ENCODE peak calls at places on chromosomes 6 and 20, in five cellular contexts. A, J, I, O and E are unnamed samples.

GRCh38 chr6:35804996-35805736 is at the start of gene LHFPL5:
- DNase-seq in A (peak), J (no peak), I (peak), O (peak), E (peak)

GRCh38 chr20:5652626-5653573 is 97.3 kb upstream of the SHLD1 start:
- DNase-seq in A (no peak), J (peak), I (no peak), O (no peak), E (no peak)

GRCh38 chr6:109623288-109623687 is 67.7 kb downstream of the AK9 start:
- DNase-seq in A (no peak), J (no peak), I (no peak), O (no peak), E (no peak)

GRCh38 chr20:41260734-41261220 is 56.8 kb downstream of the ZHX3 start:
- DNase-seq in A (no peak), J (no peak), I (no peak), O (no peak), E (no peak)

GRCh38 chr6:112886415-112886814 is 539.3 kb downstream of the RFPL4B start:
- DNase-seq in A (no peak), J (no peak), I (no peak), O (no peak), E (no peak)

GRCh38 chr20:35394271-35394670 is 17.5 kb downstream of the UQCC1 start:
- DNase-seq in A (no peak), J (no peak), I (no peak), O (no peak), E (no peak)

GRCh38 chr6:320351-321157 is 28.3 kb downstream of the DUSP22 start:
- DNase-seq in A (no peak), J (no peak), I (no peak), O (no peak), E (no peak)

GRCh38 chr6:64520050-64520449 is 884.4 kb downstream of the PHF3 start:
- DNase-seq in A (no peak), J (peak), I (peak), O (no peak), E (no peak)

GRCh38 chr20:19936801-19937583 is 80.2 kb upstream of the NAA20 start:
- DNase-seq in A (no peak), J (no peak), I (no peak), O (no peak), E (no peak)

GRCh38 chr6:145132709-145133108 is 602.6 kb downstream of the EPM2A start:
- DNase-seq in A (no peak), J (no peak), I (no peak), O (no peak), E (no peak)

GRCh38 chr20:34110025-34111013 is 1.7 kb downstream of the EIF2S2 start:
- DNase-seq in A (no peak), J (peak), I (peak), O (no peak), E (no peak)

GRCh38 chr20:24735263-24735662 is 213.8 kb upstream of the CST7 start:
- DNase-seq in A (no peak), J (no peak), I (no peak), O (no peak), E (no peak)

GRCh38 chr6:9346923-9347322 is 911.6 kb upstream of the SLC35B3 start:
- DNase-seq in A (no peak), J (no peak), I (no peak), O (no peak), E (no peak)

GRCh38 chr20:4021905-4022304 is 6.5 kb upstream of the RNF24 start:
- DNase-seq in A (no peak), J (peak), I (no peak), O (no peak), E (no peak)

GRCh38 chr6:155419161-155419560 is 36.5 kb downstream of the NOX3 start:
- DNase-seq in A (no peak), J (peak), I (no peak), O (no peak), E (no peak)

GRCh38 chr6:154792761-154793160 is 59.5 kb downstream of the SCAF8 start:
- DNase-seq in A (peak), J (peak), I (no peak), O (no peak), E (no peak)

GRCh38 chr20:35369804-35370203 is 42.0 kb downstream of the UQCC1 start:
- DNase-seq in A (no peak), J (peak), I (no peak), O (no peak), E (no peak)

GRCh38 chr6:149734915-149735314 is 11.4 kb downstream of the NUP43 start:
- DNase-seq in A (no peak), J (no peak), I (no peak), O (no peak), E (no peak)

GRCh38 chr6:163892814-163893561 is 478.5 kb downstream of the QKI start:
- DNase-seq in A (no peak), J (no peak), I (no peak), O (no peak), E (no peak)

GRCh38 chr20:40637176-40637575 is 51.9 kb downstream of the MAFB start:
- DNase-seq in A (no peak), J (no peak), I (no peak), O (no peak), E (no peak)

GRCh38 chr6:160101262-160102205 is 20.1 kb upstream of the SLC22A1 start:
- DNase-seq in A (no peak), J (no peak), I (no peak), O (no peak), E (no peak)

GRCh38 chr20:29878281-29878741 is 1379.2 kb upstream of the DEFB115 start:
- DNase-seq in A (no peak), J (no peak), I (no peak), O (no peak), E (no peak)

GRCh38 chr6:76633259-76633658 is 560.8 kb upstream of the IMPG1 start:
- DNase-seq in A (no peak), J (no peak), I (no peak), O (no peak), E (no peak)

GRCh38 chr6:133505680-133506079 is 264.5 kb downstream of the EYA4 start:
- DNase-seq in A (no peak), J (no peak), I (no peak), O (no peak), E (no peak)

GRCh38 chr6:113649916-113650609 is 207.1 kb upstream of the MARCKS start:
- DNase-seq in A (no peak), J (no peak), I (no peak), O (no peak), E (no peak)

GRCh38 chr20:19252670-19253120 is 40.3 kb downstream of the SLC24A3 start:
- DNase-seq in A (no peak), J (no peak), I (no peak), O (no peak), E (no peak)

GRCh38 chr6:123804771-123805540 is 1.3 kb downstream of the NKAIN2 start:
- DNase-seq in A (no peak), J (no peak), I (no peak), O (no peak), E (no peak)

GRCh38 chr6:112218563-112218962 is 35.8 kb downstream of the LAMA4 start:
- DNase-seq in A (peak), J (no peak), I (no peak), O (peak), E (no peak)

GRCh38 chr20:50904067-50904570 is 27.1 kb downstream of the ADNP start:
- DNase-seq in A (no peak), J (no peak), I (no peak), O (no peak), E (no peak)

GRCh38 chr20:44074252-44075151 is 112.5 kb downstream of the JPH2 start:
- DNase-seq in A (no peak), J (peak), I (no peak), O (no peak), E (no peak)

GRCh38 chr20:14259691-14260090 is 77.7 kb downstream of the FLRT3 start:
- DNase-seq in A (no peak), J (peak), I (no peak), O (no peak), E (no peak)

GRCh38 chr6:3612341-3613041 is 139.0 kb downstream of the PXDC1 start:
- DNase-seq in A (no peak), J (peak), I (no peak), O (no peak), E (peak)

GRCh38 chr6:100300221-100300736 is 164.4 kb downstream of the SIM1 start:
- DNase-seq in A (peak), J (peak), I (no peak), O (no peak), E (no peak)

GRCh38 chr20:46151936-46152335 is 33.8 kb downstream of the CD40 start:
- DNase-seq in A (peak), J (no peak), I (peak), O (no peak), E (no peak)
- TF ChIP-seq CTCF in A (peak), J (peak), I (peak), O (no peak), E (peak)

GRCh38 chr6:134740473-134741192 is 209.3 kb downstream of the ALDH8A1 start:
- DNase-seq in A (no peak), J (peak), I (no peak), O (no peak), E (no peak)
- TF ChIP-seq CTCF in A (no peak), J (no peak), I (no peak), O (no peak), E (no peak)

GRCh38 chr20:60270341-60270740 is 312.1 kb downstream of the CDH26 start:
- DNase-seq in A (no peak), J (no peak), I (no peak), O (no peak), E (no peak)

GRCh38 chr20:60268502-60268901 is 310.3 kb downstream of the CDH26 start:
- DNase-seq in A (no peak), J (no peak), I (no peak), O (no peak), E (no peak)

GRCh38 chr20:60272790-60273189 is 314.6 kb downstream of the CDH26 start:
- DNase-seq in A (no peak), J (no peak), I (no peak), O (no peak), E (no peak)

GRCh38 chr20:60269571-60270162 is 311.4 kb downstream of the CDH26 start:
- DNase-seq in A (no peak), J (no peak), I (no peak), O (no peak), E (no peak)

DNA sequence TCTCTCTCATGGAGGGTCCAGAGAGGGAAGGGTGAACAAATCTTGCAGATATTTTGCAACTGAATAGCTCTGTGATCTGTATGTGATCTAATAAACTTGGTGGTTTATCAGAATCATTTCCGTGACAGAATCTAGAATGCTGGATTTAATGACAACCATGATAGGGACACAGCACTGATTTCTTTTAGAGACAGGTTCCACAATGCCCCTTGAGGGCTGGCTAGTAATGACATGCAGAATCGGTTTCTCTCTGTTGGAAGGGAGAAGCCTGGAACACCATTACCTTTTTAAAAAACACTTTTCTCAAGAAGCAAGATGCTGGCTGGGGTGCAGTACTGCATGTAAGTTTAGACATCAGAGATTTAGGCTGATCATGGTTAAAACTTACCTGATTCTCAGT is 313.4 kb downstream of the CDH26 start:
- DNase-seq in A (no peak), J (peak), I (no peak), O (no peak), E (no peak)
- TF ChIP-seq CTCF in A (no peak), J (peak), I (peak), O (no peak), E (peak)

DNA sequence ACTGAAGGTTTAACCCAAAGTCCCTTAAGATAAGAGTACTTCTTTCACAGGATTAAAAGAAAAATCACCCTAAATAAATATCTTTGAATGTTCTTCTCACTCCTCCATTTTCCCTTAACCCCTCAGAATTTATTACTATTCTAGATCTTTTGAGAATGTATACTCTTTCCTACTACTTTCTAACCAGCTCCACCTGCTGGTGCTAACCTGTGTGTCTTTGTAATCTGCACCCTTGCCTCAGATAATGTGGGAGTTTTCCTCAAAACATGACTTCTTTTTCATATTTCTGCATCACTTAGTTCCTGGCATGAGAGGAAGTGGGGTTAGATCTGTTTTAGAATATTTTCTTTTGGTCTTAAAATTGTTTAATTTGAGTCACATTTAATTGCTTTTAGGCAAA is 394.2 kb downstream of the BMP2 start:
- DNase-seq in A (peak), J (no peak), I (no peak), O (no peak), E (no peak)
- TF ChIP-seq CTCF in A (no peak), J (no peak), I (peak), O (no peak), E (peak)

GRCh38 chr6:147395158-147395557 is 113.3 kb upstream of the SAMD5 start:
- DNase-seq in A (no peak), J (peak), I (no peak), O (no peak), E (no peak)

GRCh38 chr6:147389463-147389862 is 119.0 kb upstream of the SAMD5 start:
- DNase-seq in A (no peak), J (no peak), I (no peak), O (no peak), E (no peak)

GRCh38 chr6:147384737-147385710 is 123.5 kb upstream of the SAMD5 start:
- DNase-seq in A (no peak), J (no peak), I (no peak), O (no peak), E (no peak)

GRCh38 chr6:147392917-147393625 is 115.4 kb upstream of the SAMD5 start:
- DNase-seq in A (no peak), J (no peak), I (no peak), O (no peak), E (no peak)

GRCh38 chr6:147390909-147391536 is 117.5 kb upstream of the SAMD5 start:
- DNase-seq in A (no peak), J (peak), I (no peak), O (no peak), E (no peak)
- TF ChIP-seq CTCF in A (no peak), J (peak), I (peak), O (no peak), E (peak)

GRCh38 chr6:129055796-129056195 is 172.9 kb downstream of the LAMA2 start:
- DNase-seq in A (no peak), J (no peak), I (no peak), O (no peak), E (no peak)

DNA sequence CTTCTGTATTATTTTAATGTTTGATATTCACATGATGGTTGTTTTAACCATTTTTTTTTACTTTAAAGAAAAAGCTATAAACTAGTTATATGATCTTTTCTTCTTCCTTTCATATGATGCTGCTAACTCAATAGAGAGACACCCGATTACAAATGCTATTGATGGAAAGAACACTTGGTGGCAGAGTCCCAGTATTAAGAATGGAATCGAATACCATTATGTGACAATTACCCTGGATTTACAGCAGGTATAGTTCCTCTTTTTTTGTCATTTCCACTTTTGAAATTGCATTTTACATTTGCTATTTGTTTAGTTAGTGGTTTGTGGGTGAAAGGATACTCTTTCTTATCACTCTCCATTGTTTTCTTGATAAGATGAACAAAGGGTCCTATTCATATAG is 176.7 kb downstream of the LAMA2 start:
- DNase-seq in A (no peak), J (no peak), I (no peak), O (no peak), E (no peak)
- TF ChIP-seq CTCF in A (no peak), J (no peak), I (no peak), O (no peak), E (no peak)